ENCODE peak calls at places on chromosomes 2 and 18, in four cellular contexts. One of them, this sample, is unnamed.

GRCh38 chr18:74507927-74508326 is 11.8 kb downstream of the CNDP2 start:
- DNase-seq in endothelial cell of umbilical vein: no peak
- DNase-seq in sigmoid colon: peak; percentile 37
- DNase-seq in IMR-90: no peak
- DNase-seq in this sample: no peak

GRCh38 chr2:238797537-238797936 is 50.3 kb upstream of the TWIST2 start:
- DNase-seq in endothelial cell of umbilical vein: no peak
- DNase-seq in sigmoid colon: no peak
- DNase-seq in IMR-90: no peak
- DNase-seq in this sample: no peak

GRCh38 chr18:29164993-29165599 is 988.2 kb upstream of the CDH2 start:
- DNase-seq in endothelial cell of umbilical vein: peak; percentile 89
- DNase-seq in sigmoid colon: no peak
- DNase-seq in IMR-90: peak; percentile 90
- DNase-seq in this sample: peak; percentile 70

GRCh38 chr2:226187601-226188000 is 612.0 kb downstream of the IRS1 start:
- DNase-seq in endothelial cell of umbilical vein: no peak
- DNase-seq in sigmoid colon: no peak
- DNase-seq in IMR-90: peak; percentile 95
- DNase-seq in this sample: peak; percentile 49

GRCh38 chr2:176872406-176872805 is 340.2 kb upstream of the HNRNPA3 start:
- DNase-seq in endothelial cell of umbilical vein: no peak
- DNase-seq in sigmoid colon: no peak
- DNase-seq in IMR-90: no peak
- DNase-seq in this sample: no peak

GRCh38 chr2:230602562-230603230 is 109.9 kb upstream of the CAB39 start:
- DNase-seq in endothelial cell of umbilical vein: no peak
- DNase-seq in sigmoid colon: no peak
- DNase-seq in IMR-90: no peak
- DNase-seq in this sample: no peak

GRCh38 chr2:100682536-100682935 is 119.7 kb downstream of the PDCL3 start:
- DNase-seq in endothelial cell of umbilical vein: no peak
- DNase-seq in sigmoid colon: no peak
- DNase-seq in IMR-90: no peak
- DNase-seq in this sample: no peak

GRCh38 chr2:50535971-50536759 is 495.8 kb downstream of the NRXN1 start:
- DNase-seq in endothelial cell of umbilical vein: no peak
- DNase-seq in sigmoid colon: no peak
- DNase-seq in IMR-90: peak; percentile 55
- DNase-seq in this sample: peak; percentile 35

GRCh38 chr2:148251993-148252392 is 231.1 kb downstream of the MBD5 start:
- DNase-seq in endothelial cell of umbilical vein: no peak
- DNase-seq in sigmoid colon: no peak
- DNase-seq in IMR-90: no peak
- DNase-seq in this sample: no peak

GRCh38 chr2:112187805-112188596 is 49.8 kb downstream of the FBLN7 start:
- DNase-seq in endothelial cell of umbilical vein: peak; percentile 75
- DNase-seq in sigmoid colon: no peak
- DNase-seq in IMR-90: no peak
- DNase-seq in this sample: no peak

GRCh38 chr2:38528008-38528442 is 74.7 kb downstream of the HNRNPLL start:
- DNase-seq in endothelial cell of umbilical vein: peak; percentile 49
- DNase-seq in sigmoid colon: no peak
- DNase-seq in IMR-90: peak; percentile 69
- DNase-seq in this sample: peak; percentile 65

GRCh38 chr2:43210467-43211303 is 15.7 kb downstream of the ZFP36L2 start:
- DNase-seq in endothelial cell of umbilical vein: no peak
- DNase-seq in sigmoid colon: peak; percentile 82
- DNase-seq in IMR-90: peak; percentile 92
- DNase-seq in this sample: peak; percentile 41

GRCh38 chr18:44537521-44537920 is 143.2 kb upstream of the SETBP1 start:
- DNase-seq in endothelial cell of umbilical vein: peak; percentile 81
- DNase-seq in sigmoid colon: no peak
- DNase-seq in IMR-90: peak; percentile 20
- DNase-seq in this sample: peak; percentile 86

GRCh38 chr2:215929602-215930335 is 83.6 kb downstream of the MREG start:
- DNase-seq in endothelial cell of umbilical vein: peak; percentile 17
- DNase-seq in sigmoid colon: no peak
- DNase-seq in IMR-90: peak; percentile 33
- DNase-seq in this sample: peak; percentile 24
- H3K4me3 ChIP-seq in endothelial cell of umbilical vein: no peak overlapping the region
- H3K4me3 ChIP-seq in sigmoid colon: no peak overlapping the region
- H3K4me3 ChIP-seq in IMR-90: no peak overlapping the region
- H3K4me3 ChIP-seq in this sample: no peak overlapping the region

GRCh38 chr2:103660523-103660922 is 898.7 kb downstream of the TMEM182 start:
- DNase-seq in endothelial cell of umbilical vein: no peak
- DNase-seq in sigmoid colon: no peak
- DNase-seq in IMR-90: no peak
- DNase-seq in this sample: no peak
- TF ChIP-seq CTCF in endothelial cell of umbilical vein: no peak
- TF ChIP-seq CTCF in sigmoid colon: no peak
- TF ChIP-seq CTCF in IMR-90: no peak
- TF ChIP-seq CTCF in this sample: no peak

GRCh38 chr2:8606649-8607550 is 75.0 kb upstream of the ID2 start:
- DNase-seq in endothelial cell of umbilical vein: no peak
- DNase-seq in sigmoid colon: no peak
- DNase-seq in IMR-90: no peak
- DNase-seq in this sample: no peak
- H3K27ac ChIP-seq in endothelial cell of umbilical vein: no peak overlapping the region
- H3K27ac ChIP-seq in sigmoid colon: no peak overlapping the region
- H3K27ac ChIP-seq in IMR-90: no peak overlapping the region
- H3K27ac ChIP-seq in this sample: no peak overlapping the region

DNA sequence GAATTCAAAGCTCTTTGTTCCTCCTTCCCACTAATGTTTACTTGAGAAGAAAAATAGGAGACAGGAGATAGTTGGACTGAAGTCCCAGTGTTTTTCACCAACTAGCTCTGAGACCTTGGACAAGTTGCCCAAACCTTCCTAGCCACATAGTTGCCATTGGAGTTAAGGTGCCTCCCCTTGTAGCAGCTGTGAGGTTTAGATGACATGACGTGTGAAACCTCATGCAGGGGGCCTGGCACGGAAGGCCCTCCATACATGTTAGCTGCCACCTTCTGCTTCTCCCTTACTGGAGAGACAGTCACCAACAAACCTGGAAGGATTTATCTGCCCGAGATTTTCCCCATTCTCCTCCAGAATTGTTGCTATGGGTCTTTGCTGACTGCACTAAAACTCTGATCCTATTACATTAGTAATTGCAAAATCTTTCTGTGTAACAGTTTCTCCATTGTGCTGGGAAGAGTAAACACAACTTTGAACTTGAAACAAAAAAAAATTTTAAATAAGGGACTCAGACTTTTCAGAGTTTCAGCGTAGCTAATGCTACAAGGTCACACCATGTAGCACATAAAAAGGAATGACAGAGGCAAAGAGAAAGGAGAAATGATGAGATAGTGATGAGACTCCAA is 23.8 kb upstream of the CABYR start:
- DNase-seq in endothelial cell of umbilical vein: no peak
- DNase-seq in sigmoid colon: no peak
- DNase-seq in IMR-90: peak; percentile 4
- DNase-seq in this sample: no peak
- H3K4me3 ChIP-seq in endothelial cell of umbilical vein: no peak overlapping the region
- H3K4me3 ChIP-seq in sigmoid colon: no peak overlapping the region
- H3K4me3 ChIP-seq in IMR-90: no peak overlapping the region
- H3K4me3 ChIP-seq in this sample: no peak overlapping the region

DNA sequence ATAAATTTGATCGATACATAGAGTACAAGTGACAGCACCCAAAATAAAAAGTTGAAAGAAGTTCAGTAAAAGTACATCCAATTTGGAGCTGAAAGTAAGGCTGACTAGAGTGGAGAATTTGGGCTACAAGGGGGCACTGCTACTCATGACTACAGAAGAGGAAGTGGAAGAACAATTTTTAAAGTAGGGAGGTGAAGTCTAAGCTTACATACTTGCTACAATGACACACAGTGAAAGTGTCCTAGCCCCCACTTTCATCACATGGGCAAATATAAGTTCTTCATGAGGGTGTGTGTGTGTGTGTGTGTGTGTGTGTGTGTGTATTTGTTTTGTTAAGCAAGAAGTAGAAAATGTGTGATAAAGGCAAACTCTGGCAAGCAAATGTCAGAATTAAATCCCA is 45.7 kb downstream of the MAP3K2 start:
- DNase-seq in endothelial cell of umbilical vein: no peak
- DNase-seq in sigmoid colon: no peak
- DNase-seq in IMR-90: peak; percentile 48
- DNase-seq in this sample: no peak
- TF ChIP-seq CTCF in endothelial cell of umbilical vein: no peak
- TF ChIP-seq CTCF in sigmoid colon: no peak
- TF ChIP-seq CTCF in IMR-90: no peak
- TF ChIP-seq CTCF in this sample: no peak

DNA sequence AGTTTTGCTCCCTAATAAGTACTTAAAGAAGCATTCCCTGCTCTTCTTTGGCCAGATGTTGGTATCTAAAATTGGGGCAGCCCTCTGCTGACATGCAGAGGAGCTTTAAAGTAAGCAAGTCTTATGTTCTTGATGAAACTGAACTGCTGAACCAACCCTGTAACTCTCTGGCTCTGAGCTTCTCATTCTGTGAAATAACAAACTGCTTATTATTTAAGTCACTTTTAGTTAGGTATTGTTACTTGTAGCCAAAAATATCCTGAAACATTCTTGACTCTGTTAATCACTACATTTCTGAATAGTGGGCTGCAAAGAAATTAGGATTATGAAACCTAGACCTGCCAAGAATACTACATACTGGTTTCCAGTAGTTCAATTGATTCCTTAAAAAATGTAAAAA is 15.5 kb downstream of the PPP3R1 start:
- DNase-seq in endothelial cell of umbilical vein: no peak
- DNase-seq in sigmoid colon: no peak
- DNase-seq in IMR-90: peak; percentile 30
- DNase-seq in this sample: no peak
- H3K27ac ChIP-seq in endothelial cell of umbilical vein: no peak overlapping the region
- H3K27ac ChIP-seq in sigmoid colon: peak overlapping the region; percentile 71
- H3K27ac ChIP-seq in IMR-90: peak overlapping the region; percentile 69
- H3K27ac ChIP-seq in this sample: no peak overlapping the region

GRCh38 chr2:24565537-24565936 is 74.5 kb downstream of the NCOA1 start:
- DNase-seq in endothelial cell of umbilical vein: no peak
- DNase-seq in sigmoid colon: no peak
- DNase-seq in IMR-90: no peak
- DNase-seq in this sample: no peak
- H3K4me3 ChIP-seq in endothelial cell of umbilical vein: no peak overlapping the region
- H3K4me3 ChIP-seq in sigmoid colon: no peak overlapping the region
- H3K4me3 ChIP-seq in IMR-90: no peak overlapping the region
- H3K4me3 ChIP-seq in this sample: no peak overlapping the region

This sample was measured in brain microvascular endothelial cell.